ENCODE peak calls at places on chromosomes 12 and 14, in five cellular contexts. One of them, this sample, is unnamed.

GRCh38 chr14:85487215-85487614 is 42.7 kb upstream of the FLRT2 start:
- DNase-seq in HFF-Myc: peak; percentile 97
- DNase-seq in naive B cell: no peak
- DNase-seq in HT-29: no peak
- DNase-seq in AG08396: peak; percentile 11
- DNase-seq in this sample: no peak

GRCh38 chr14:23513005-23513412 is 38.6 kb downstream of the ZFHX2 start:
- DNase-seq in naive B cell: no peak
- DNase-seq in HT-29: no peak
- DNase-seq in AG08396: no peak
- DNase-seq in HFF-Myc: no peak
- DNase-seq in this sample: no peak

GRCh38 chr14:63938198-63939005 is 85.6 kb downstream of the SYNE2 start:
- DNase-seq in HT-29: no peak
- DNase-seq in AG08396: no peak
- DNase-seq in naive B cell: no peak
- DNase-seq in HFF-Myc: no peak
- DNase-seq in this sample: no peak

GRCh38 chr12:76764856-76765255 is 941 bp downstream of the ZDHHC17 start:
- DNase-seq in HFF-Myc: no peak
- DNase-seq in AG08396: no peak
- DNase-seq in HT-29: peak; percentile 12
- DNase-seq in naive B cell: no peak
- DNase-seq in this sample: no peak

GRCh38 chr12:54383041-54383609 is 1.4 kb downstream of the ZNF385A start:
- DNase-seq in HFF-Myc: peak; percentile 77
- DNase-seq in HT-29: no peak
- DNase-seq in naive B cell: no peak
- DNase-seq in AG08396: peak; percentile 91
- DNase-seq in this sample: peak; percentile 62

GRCh38 chr12:124919646-124920352 is 5.3 kb upstream of the UBC start:
- DNase-seq in HFF-Myc: no peak
- DNase-seq in naive B cell: no peak
- DNase-seq in HT-29: peak; percentile 70
- DNase-seq in AG08396: no peak
- DNase-seq in this sample: no peak

GRCh38 chr12:53205747-53206146 is 1.3 kb downstream of the ITGB7 start:
- DNase-seq in HFF-Myc: no peak
- DNase-seq in naive B cell: no peak
- DNase-seq in AG08396: peak; percentile 93
- DNase-seq in HT-29: no peak
- DNase-seq in this sample: no peak

GRCh38 chr12:101616027-101616494 is 21.3 kb downstream of the MYBPC1 start:
- DNase-seq in AG08396: no peak
- DNase-seq in HT-29: peak; percentile 90
- DNase-seq in naive B cell: no peak
- DNase-seq in HFF-Myc: no peak
- DNase-seq in this sample: no peak

GRCh38 chr14:24816929-24817637 is 183.1 kb upstream of the GZMB start:
- DNase-seq in HFF-Myc: no peak
- DNase-seq in naive B cell: no peak
- DNase-seq in HT-29: peak; percentile 67
- DNase-seq in AG08396: no peak
- DNase-seq in this sample: no peak

GRCh38 chr14:50928002-50928635 is 16.2 kb downstream of the PYGL start:
- DNase-seq in HFF-Myc: no peak
- DNase-seq in AG08396: peak; percentile 25
- DNase-seq in HT-29: no peak
- DNase-seq in naive B cell: no peak
- DNase-seq in this sample: peak; percentile 45

GRCh38 chr14:94050231-94050880 is 24.2 kb downstream of the OTUB2 start:
- DNase-seq in HFF-Myc: no peak
- DNase-seq in naive B cell: no peak
- DNase-seq in HT-29: no peak
- DNase-seq in AG08396: no peak
- DNase-seq in this sample: peak; percentile 83

GRCh38 chr14:35212471-35213142 is 79.6 kb upstream of the PSMA6 start:
- DNase-seq in HT-29: no peak
- DNase-seq in HFF-Myc: no peak
- DNase-seq in AG08396: no peak
- DNase-seq in naive B cell: no peak
- DNase-seq in this sample: no peak

GRCh38 chr12:120496353-120497340 is 734 bp downstream of the DYNLL1 start:
- DNase-seq in HT-29: peak; percentile 37
- DNase-seq in AG08396: peak; percentile 74
- DNase-seq in naive B cell: peak; percentile 57
- DNase-seq in HFF-Myc: peak; percentile 11
- DNase-seq in this sample: peak; percentile 80

GRCh38 chr12:49293056-49293956 is 1.6 kb upstream of the PRPH start:
- DNase-seq in HT-29: no peak
- DNase-seq in AG08396: no peak
- DNase-seq in HFF-Myc: no peak
- DNase-seq in naive B cell: no peak
- DNase-seq in this sample: no peak

GRCh38 chr14:64337901-64338615 is 43.9 kb upstream of the ESR2 start:
- DNase-seq in AG08396: peak; percentile 47
- DNase-seq in HT-29: peak; percentile 62
- DNase-seq in HFF-Myc: peak; percentile 25
- DNase-seq in naive B cell: peak; percentile 73
- DNase-seq in this sample: no peak

GRCh38 chr14:51337520-51337919 is 97.5 kb downstream of the TMX1 start:
- DNase-seq in HT-29: no peak
- DNase-seq in HFF-Myc: no peak
- DNase-seq in AG08396: no peak
- DNase-seq in naive B cell: no peak
- DNase-seq in this sample: no peak

GRCh38 chr14:34064349-34064748 is 113.5 kb upstream of the EGLN3 start:
- DNase-seq in HT-29: no peak
- DNase-seq in HFF-Myc: no peak
- DNase-seq in naive B cell: no peak
- DNase-seq in AG08396: no peak
- DNase-seq in this sample: no peak

GRCh38 chr14:65287264-65288131 is 125.0 kb upstream of the FUT8 start:
- DNase-seq in HT-29: no peak
- DNase-seq in AG08396: no peak
- DNase-seq in naive B cell: peak; percentile 40
- DNase-seq in HFF-Myc: no peak
- DNase-seq in this sample: no peak

GRCh38 chr14:44960146-44960545 is 1.6 kb downstream of the KLHL28 start:
- DNase-seq in AG08396: no peak
- DNase-seq in naive B cell: no peak
- DNase-seq in HFF-Myc: no peak
- DNase-seq in HT-29: peak; percentile 22
- DNase-seq in this sample: no peak

GRCh38 chr12:41174602-41175001 is 13.5 kb upstream of the PDZRN4 start:
- DNase-seq in AG08396: no peak
- DNase-seq in HT-29: no peak
- DNase-seq in HFF-Myc: no peak
- DNase-seq in naive B cell: no peak
- DNase-seq in this sample: no peak

GRCh38 chr12:51687142-51687935 is 96.3 kb downstream of the SCN8A start:
- DNase-seq in naive B cell: no peak
- DNase-seq in HT-29: peak; percentile 15
- DNase-seq in HFF-Myc: no peak
- DNase-seq in AG08396: no peak
- DNase-seq in this sample: no peak

GRCh38 chr14:96090441-96091148 is 51.4 kb downstream of the C14orf132 start:
- DNase-seq in HT-29: no peak
- DNase-seq in naive B cell: no peak
- DNase-seq in AG08396: no peak
- DNase-seq in HFF-Myc: no peak
- DNase-seq in this sample: peak; percentile 87

GRCh38 chr12:13534645-13535398 is 338.3 kb downstream of the EMP1 start:
- DNase-seq in HT-29: peak; percentile 67
- DNase-seq in naive B cell: peak; percentile 26
- DNase-seq in HFF-Myc: peak; percentile 21
- DNase-seq in AG08396: peak; percentile 48
- DNase-seq in this sample: peak; percentile 71

GRCh38 chr14:96821501-96821900 is 24.3 kb downstream of the VRK1 start:
- DNase-seq in HFF-Myc: no peak
- DNase-seq in HT-29: no peak
- DNase-seq in naive B cell: no peak
- DNase-seq in AG08396: no peak
- DNase-seq in this sample: no peak

GRCh38 chr12:104165801-104166200 is 27.8 kb upstream of the NFYB start:
- DNase-seq in HFF-Myc: no peak
- DNase-seq in AG08396: no peak
- DNase-seq in HT-29: no peak
- DNase-seq in naive B cell: no peak
- DNase-seq in this sample: no peak

GRCh38 chr14:69543341-69544249 is 31.1 kb downstream of the CCDC177 start:
- DNase-seq in naive B cell: no peak
- DNase-seq in AG08396: peak; percentile 77
- DNase-seq in HT-29: peak; percentile 19
- DNase-seq in HFF-Myc: peak; percentile 70
- DNase-seq in this sample: peak; percentile 81

GRCh38 chr14:67856806-67857205 is 37.2 kb downstream of the RAD51B start:
- DNase-seq in HFF-Myc: no peak
- DNase-seq in naive B cell: no peak
- DNase-seq in HT-29: no peak
- DNase-seq in AG08396: no peak
- DNase-seq in this sample: no peak

GRCh38 chr12:129887047-129887568 is 16.7 kb downstream of the TMEM132D start:
- DNase-seq in AG08396: no peak
- DNase-seq in naive B cell: no peak
- DNase-seq in HT-29: no peak
- DNase-seq in HFF-Myc: no peak
- DNase-seq in this sample: no peak

GRCh38 chr14:74975059-74975810 is 19.8 kb upstream of the PGF start:
- DNase-seq in HFF-Myc: no peak
- DNase-seq in AG08396: no peak
- DNase-seq in HT-29: no peak
- DNase-seq in naive B cell: no peak
- DNase-seq in this sample: peak; percentile 95

GRCh38 chr14:73576391-73576790 is 7.4 kb downstream of the ACOT2 start:
- DNase-seq in HT-29: no peak
- DNase-seq in HFF-Myc: no peak
- DNase-seq in AG08396: no peak
- DNase-seq in naive B cell: no peak
- DNase-seq in this sample: no peak

This sample was measured in Right ventricle myocardium inferior.